ENCODE peak calls at places on chromosomes 4 and X, in five cellular contexts. M, S, A, U and D are unnamed samples.

GRCh38 chr4:83219344-83219990 is 65.1 kb downstream of the COQ2 start:
- DNase-seq in M (peak; percentile 83), S (no peak), A (peak; percentile 58), U (no peak), D (no peak)

GRCh38 chr4:186780291-186781031 is 56.8 kb upstream of the FAT1 start:
- DNase-seq in M (no peak), S (no peak), A (no peak), U (no peak), D (no peak)

GRCh38 chr4:86223472-86223871 is 136.4 kb downstream of the MAPK10 start:
- DNase-seq in M (no peak), S (no peak), A (no peak), U (peak; percentile 63), D (peak; percentile 19)

GRCh38 chr4:172188248-172188976 is 375.2 kb downstream of the GALNTL6 start:
- DNase-seq in M (no peak), S (no peak), A (no peak), U (no peak), D (no peak)

GRCh38 chr4:107392380-107392779 is 327.7 kb downstream of the PAPSS1 start:
- DNase-seq in M (no peak), S (no peak), A (no peak), U (no peak), D (no peak)

GRCh38 chr4:88985088-88985779 is 71.8 kb downstream of the FAM13A start:
- DNase-seq in M (no peak), S (peak; percentile 62), A (no peak), U (no peak), D (no peak)

GRCh38 chr4:95510145-95510544 is 38.6 kb downstream of the UNC5C start:
- DNase-seq in M (no peak), S (no peak), A (no peak), U (peak; percentile 17), D (no peak)

GRCh38 chr4:39096847-39097246 is 34.8 kb downstream of the KLHL5 start:
- DNase-seq in M (no peak), S (no peak), A (no peak), U (no peak), D (no peak)

GRCh38 chr4:52704676-52705075 is 45.6 kb upstream of the USP46 start:
- DNase-seq in M (no peak), S (no peak), A (no peak), U (no peak), D (no peak)

GRCh38 chr4:20095805-20096541 is 155.7 kb upstream of the SLIT2 start:
- DNase-seq in M (no peak), S (no peak), A (no peak), U (no peak), D (no peak)

GRCh38 chr4:3293410-3294391 is 880 bp downstream of the RGS12 start:
- DNase-seq in M (no peak), S (no peak), A (no peak), U (peak; percentile 25), D (peak; percentile 24)

GRCh38 chr4:3765271-3766206 is 646 bp upstream of the ADRA2C start:
- DNase-seq in M (peak; percentile 17), S (no peak), A (no peak), U (peak; percentile 73), D (peak; percentile 47)

GRCh38 chrX:128781506-128781905 is 729.3 kb upstream of the ACTRT1 start:
- DNase-seq in M (peak; percentile 30), S (no peak), A (peak; percentile 15), U (peak; percentile 81), D (no peak)

GRCh38 chr4:183467246-183467645 is 22.8 kb downstream of the CDKN2AIP start:
- DNase-seq in M (no peak), S (no peak), A (no peak), U (no peak), D (no peak)

GRCh38 chr4:151484396-151485102 is 75.6 kb downstream of the FHIP1A start:
- DNase-seq in M (no peak), S (peak; percentile 18), A (no peak), U (peak; percentile 52), D (no peak)

GRCh38 chr4:1686440-1687036 is 2.4 kb upstream of the FAM53A start:
- DNase-seq in M (no peak), S (no peak), A (no peak), U (peak; percentile 17), D (no peak)

GRCh38 chr4:10605746-10606482 is 78.7 kb downstream of the CLNK start:
- DNase-seq in M (no peak), S (no peak), A (no peak), U (no peak), D (no peak)

GRCh38 chrX:776529-777230 is 146.1 kb downstream of the SHOX start:
- DNase-seq in M (no peak), S (no peak), A (no peak), U (no peak), D (no peak)

GRCh38 chr4:168540086-168540864 is 43.4 kb downstream of the PALLD start:
- DNase-seq in M (no peak), S (no peak), A (no peak), U (peak; percentile 65), D (no peak)

GRCh38 chrX:11759461-11760311 is 1.6 kb downstream of the MSL3 start:
- DNase-seq in M (peak; percentile 83), S (peak; percentile 70), A (peak; percentile 86), U (peak; percentile 94), D (peak; percentile 83)
- TF ChIP-seq CTCF in M (no peak), S (no peak), A (no peak), U (no peak), D (no peak)

GRCh38 chr4:128550060-128550459 is 259.4 kb upstream of the JADE1 start:
- DNase-seq in M (no peak), S (no peak), A (no peak), U (no peak), D (no peak)

GRCh38 chr4:128553665-128554515 is 255.6 kb upstream of the JADE1 start:
- DNase-seq in M (no peak), S (peak; percentile 85), A (peak; percentile 55), U (no peak), D (no peak)

GRCh38 chr4:128548381-128548780 is 260.8 kb upstream of the PGRMC2 start:
- DNase-seq in M (no peak), S (no peak), A (no peak), U (no peak), D (no peak)

GRCh38 chr4:128551280-128551679 is 258.2 kb upstream of the JADE1 start:
- DNase-seq in M (no peak), S (no peak), A (no peak), U (no peak), D (no peak)

GRCh38 chr4:128549636-128550035 is 259.9 kb upstream of the JADE1 start:
- DNase-seq in M (no peak), S (no peak), A (no peak), U (no peak), D (no peak)
- TF ChIP-seq CTCF in M (no peak), S (no peak), A (no peak), U (no peak), D (no peak)

GRCh38 chr4:100063355-100063754 is 113.3 kb upstream of the H2AZ1 start:
- DNase-seq in M (no peak), S (no peak), A (no peak), U (no peak), D (no peak)
- TF ChIP-seq CTCF in M (peak; percentile 23), S (no peak), A (no peak), U (peak; percentile 21), D (no peak)

GRCh38 chrX:53544936-53545335 is 110.8 kb upstream of the HSD17B10 start:
- DNase-seq in M (no peak), S (no peak), A (no peak), U (no peak), D (no peak)
- TF ChIP-seq CTCF in M (no peak), S (no peak), A (no peak), U (no peak), D (no peak)

DNA sequence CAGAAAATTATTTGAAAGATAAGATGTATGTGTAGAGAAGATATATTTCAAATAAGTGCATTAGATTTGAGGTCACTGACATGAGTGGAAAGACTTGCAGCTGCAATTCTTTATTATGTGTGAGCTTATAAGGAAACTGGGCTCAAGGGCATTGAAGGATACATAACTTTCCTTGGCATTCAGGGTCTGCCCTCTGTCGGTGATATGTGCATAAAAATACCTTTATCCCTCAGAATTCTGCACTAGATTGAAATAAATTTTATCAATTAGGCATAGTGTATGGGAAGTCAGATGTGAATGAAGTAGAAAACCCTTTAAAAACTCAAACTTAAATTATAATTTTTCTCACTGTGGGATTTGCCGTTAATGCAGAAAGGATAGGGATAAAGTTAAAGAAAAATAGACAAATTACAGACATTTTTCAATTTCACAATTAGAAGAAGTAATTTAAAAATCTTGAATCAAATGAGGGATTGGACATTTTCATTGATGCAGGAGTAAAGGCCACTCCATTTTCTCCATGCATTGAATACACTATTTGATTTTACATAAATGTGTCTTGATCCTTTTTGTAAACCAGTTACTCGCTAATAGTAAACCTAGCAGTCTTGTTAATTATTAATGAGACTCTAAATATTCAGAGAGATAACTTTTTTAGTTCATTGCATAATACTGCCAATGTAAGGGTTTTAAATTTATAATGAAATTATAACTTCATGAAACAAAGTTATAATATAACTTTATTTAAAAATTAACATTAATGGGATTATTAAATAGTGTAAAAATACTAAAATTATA is 21.0 kb upstream of the ETNPPL start:
- DNase-seq in M (no peak), S (no peak), A (no peak), U (peak; percentile 37), D (no peak)
- TF ChIP-seq CTCF in M (no peak), S (peak; percentile 22), A (no peak), U (peak; percentile 42), D (no peak)

DNA sequence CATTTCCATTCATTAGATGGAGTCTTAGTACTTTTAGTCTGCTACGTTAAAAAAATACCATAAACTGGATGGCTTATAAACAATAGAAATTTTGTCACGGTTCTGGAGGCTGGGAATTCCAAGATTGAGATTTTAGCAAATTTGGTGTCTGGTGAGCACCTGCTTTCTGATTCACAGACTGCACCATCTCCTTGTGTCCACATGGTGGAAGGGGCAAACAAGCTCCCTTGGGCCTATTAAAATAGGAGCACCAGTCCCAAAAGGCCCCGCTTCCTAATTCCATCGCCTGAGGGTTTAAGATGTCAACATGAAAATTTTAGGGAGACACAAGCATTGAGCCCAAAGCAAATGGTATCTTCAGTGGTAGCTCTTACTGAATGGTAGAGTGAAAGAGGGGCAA is 120.5 kb upstream of the MAP9 start:
- DNase-seq in M (no peak), S (no peak), A (no peak), U (peak; percentile 2), D (no peak)
- TF ChIP-seq CTCF in M (no peak), S (no peak), A (no peak), U (no peak), D (no peak)

GRCh38 chr4:153233761-153234371 is 29.6 kb downstream of the TRIM2 start:
- DNase-seq in M (no peak), S (peak; percentile 77), A (peak; percentile 57), U (peak; percentile 93), D (peak; percentile 27)

GRCh38 chr4:153234923-153235322 is 30.7 kb downstream of the TRIM2 start:
- DNase-seq in M (no peak), S (no peak), A (no peak), U (peak; percentile 69), D (no peak)

GRCh38 chr4:153227501-153227900 is 23.3 kb downstream of the TRIM2 start:
- DNase-seq in M (no peak), S (no peak), A (no peak), U (peak; percentile 70), D (no peak)

GRCh38 chr4:153228512-153229145 is 24.4 kb downstream of the TRIM2 start:
- DNase-seq in M (no peak), S (no peak), A (no peak), U (no peak), D (no peak)

GRCh38 chr4:153232768-153233167 is 28.5 kb downstream of the TRIM2 start:
- DNase-seq in M (no peak), S (no peak), A (no peak), U (peak; percentile 68), D (peak; percentile 69)
- TF ChIP-seq CTCF in M (no peak), S (peak; percentile 29), A (no peak), U (peak; percentile 39), D (no peak)

GRCh38 chrX:73839152-73839551 is 276.2 kb downstream of the CHIC1 start:
- DNase-seq in M (no peak), S (no peak), A (no peak), U (no peak), D (no peak)
- TF ChIP-seq CTCF in M (no peak), S (no peak), A (no peak), U (no peak), D (no peak)